ENCODE peak calls at places on chromosomes 12 and 14, in six cellular contexts. M, Q, P, F, K and R are unnamed samples.
A peak's percentile ranks its signal among the peaks of the same experiment; 100 is the strongest.

GRCh38 chr14:80110721-80111120 is 100.6 kb downstream of the DIO2 start:
- DNase-seq in F (no peak), Q (no peak), M (no peak), P (no peak), K (no peak), R (no peak)

GRCh38 chr12:6199531-6200265 is 502 bp upstream of the CD9 start:
- DNase-seq in M (peak; percentile 36), P (peak; percentile 3), K (no peak), Q (peak; percentile 40), F (no peak), R (no peak)

GRCh38 chr12:127822743-127823433 is 444.1 kb upstream of the TMEM132C start:
- DNase-seq in P (no peak), K (no peak), Q (no peak), F (peak; percentile 63), M (no peak), R (no peak)

GRCh38 chr14:95614335-95614734 is 71.9 kb upstream of the TCL1B start:
- DNase-seq in K (no peak), M (no peak), Q (no peak), F (no peak), P (no peak), R (no peak)

GRCh38 chr12:49707812-49708147 is 575 bp upstream of the FMNL3 start:
- DNase-seq in Q (no peak), P (no peak), M (no peak), F (no peak), K (no peak), R (no peak)

GRCh38 chr12:92185052-92185451 is 39.4 kb upstream of the BTG1 start:
- DNase-seq in K (no peak), P (no peak), Q (no peak), F (no peak), M (no peak), R (no peak)

GRCh38 chr14:50831704-50832130 is 755 bp upstream of the NIN start:
- DNase-seq in K (no peak), Q (peak; percentile 9), F (no peak), P (no peak), M (no peak), R (no peak)

GRCh38 chr12:46131729-46132128 is 137.1 kb downstream of the SLC38A1 start:
- DNase-seq in P (no peak), F (no peak), Q (peak; percentile 15), M (peak; percentile 21), K (no peak), R (no peak)

GRCh38 chr14:53032161-53032803 is 81.4 kb upstream of the FERMT2 start:
- DNase-seq in Q (peak; percentile 83), F (no peak), M (peak; percentile 94), K (peak; percentile 86), P (peak; percentile 5), R (peak; percentile 78)

GRCh38 chr14:100773331-100774163 is 46.9 kb downstream of the DLK1 start:
- DNase-seq in M (no peak), Q (no peak), P (no peak), F (no peak), K (no peak), R (no peak)

GRCh38 chr12:2543801-2544200 is 251.0 kb upstream of the FKBP4 start:
- DNase-seq in F (no peak), P (no peak), K (no peak), Q (no peak), M (no peak), R (no peak)

GRCh38 chr12:103928736-103929050 is 1.5 kb upstream of the HSP90B1 start:
- DNase-seq in Q (no peak), M (no peak), F (no peak), K (no peak), P (no peak), R (no peak)

GRCh38 chr14:106268013-106268727 is 741.8 kb downstream of the TMEM121 start:
- DNase-seq in Q (no peak), F (no peak), K (no peak), M (no peak), P (no peak), R (no peak)

GRCh38 chr12:2973566-2973965 is 14.4 kb downstream of the TEAD4 start:
- DNase-seq in M (no peak), Q (no peak), F (no peak), K (no peak), P (no peak), R (no peak)

GRCh38 chr14:90483551-90483950 is 86.7 kb downstream of the CALM1 start:
- DNase-seq in Q (no peak), K (no peak), P (no peak), F (no peak), M (no peak), R (no peak)

GRCh38 chr14:39185256-39186049 is 10.4 kb downstream of the PNN start:
- DNase-seq in K (no peak), M (no peak), P (no peak), F (no peak), Q (no peak), R (no peak)

GRCh38 chr12:53300187-53300586 is 692 bp downstream of the MYG1 start:
- DNase-seq in K (peak; percentile 73), M (peak; percentile 40), P (no peak), Q (peak; percentile 58), F (no peak), R (no peak)

GRCh38 chr12:14260011-14260993 is 105.2 kb upstream of the ATF7IP start:
- DNase-seq in K (peak; percentile 95), F (peak; percentile 59), Q (peak; percentile 97), P (no peak), M (peak; percentile 96), R (peak; percentile 69)

GRCh38 chr12:99649551-99649950 is 2.0 kb downstream of the GARIN6 start:
- DNase-seq in K (no peak), P (no peak), M (no peak), F (no peak), Q (no peak), R (no peak)

GRCh38 chr14:36275741-36276140 is 44.7 kb downstream of the MBIP start:
- DNase-seq in K (no peak), Q (no peak), P (no peak), F (no peak), M (no peak), R (no peak)

GRCh38 chr12:130620281-130620680 is 95.8 kb downstream of the RIMBP2 start:
- DNase-seq in F (no peak), K (no peak), P (no peak), Q (no peak), M (no peak), R (no peak)

GRCh38 chr14:99872786-99873440 is 79.7 kb downstream of the EML1 start:
- DNase-seq in F (no peak), M (no peak), K (no peak), P (no peak), Q (no peak), R (no peak)

GRCh38 chr12:131102991-131103609 is 149.4 kb downstream of the ADGRD1 start:
- DNase-seq in K (no peak), F (no peak), P (no peak), Q (no peak), M (no peak), R (no peak)

GRCh38 chr14:105267820-105268548 is 19.7 kb downstream of the BTBD6 start:
- DNase-seq in Q (no peak), M (no peak), K (no peak), P (no peak), F (no peak), R (no peak)

GRCh38 chr14:90541076-90541634 is 144.3 kb downstream of the CALM1 start:
- DNase-seq in Q (no peak), F (no peak), P (no peak), M (no peak), K (no peak), R (no peak)

GRCh38 chr12:13141686-13142085 is 38.2 kb upstream of the GSG1 start:
- DNase-seq in Q (no peak), F (no peak), M (no peak), P (no peak), K (no peak), R (no peak)

GRCh38 chr14:85573406-85573805 is 43.5 kb downstream of the FLRT2 start:
- DNase-seq in F (no peak), M (peak; percentile 23), Q (no peak), P (no peak), K (no peak), R (no peak)

GRCh38 chr12:54369597-54370217 is 5.4 kb upstream of the GPR84 start:
- DNase-seq in F (no peak), M (no peak), Q (no peak), P (no peak), K (no peak), R (no peak)

GRCh38 chr12:54370218-54370730 is 6.0 kb upstream of the GPR84 start:
- DNase-seq in K (peak; percentile 57), M (peak; percentile 81), F (no peak), Q (peak; percentile 94), P (no peak), R (no peak)

GRCh38 chr12:54368709-54369596 is 4.7 kb upstream of the GPR84 start:
- DNase-seq in P (peak; percentile 81), F (peak; percentile 62), Q (peak; percentile 93), M (peak; percentile 83), K (peak; percentile 83), R (peak; percentile 39)

GRCh38 chr12:54371328-54372112 is 7.2 kb upstream of the GPR84 start:
- DNase-seq in P (no peak), M (peak; percentile 54), F (no peak), Q (peak; percentile 85), K (no peak), R (no peak)

GRCh38 chr12:54368016-54368708 is 3.9 kb upstream of the GPR84 start:
- DNase-seq in M (no peak), F (no peak), K (no peak), Q (no peak), P (no peak), R (no peak)
- H3K4me3 ChIP-seq in M (no peak overlapping the region), F (no peak overlapping the region), K (peak overlapping the region; percentile 9), Q (no peak overlapping the region), P (peak overlapping the region; percentile 65), R (no peak overlapping the region)

DNA sequence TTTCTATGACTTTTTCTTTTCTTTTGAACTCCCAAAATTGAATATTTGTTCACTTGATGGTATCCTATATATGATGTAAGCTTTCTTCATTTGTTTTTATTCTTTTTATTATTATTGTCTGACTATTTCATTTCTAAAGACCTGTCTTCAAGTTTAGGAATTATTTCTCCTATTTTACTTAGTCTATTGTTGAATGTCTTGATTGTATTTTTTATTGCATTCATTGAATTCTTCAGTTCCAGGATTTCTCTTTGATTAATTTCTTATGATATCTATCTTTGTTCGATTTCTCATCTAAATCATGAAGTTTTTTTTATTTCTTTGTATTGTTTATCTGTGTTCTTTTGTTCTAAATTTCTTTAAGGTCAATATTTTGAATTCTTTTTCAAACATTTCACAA is 238.8 kb downstream of the TTC6 start:
- DNase-seq in K (no peak), M (no peak), Q (no peak), F (no peak), P (no peak), R (no peak)
- H3K4me3 ChIP-seq in K (no peak overlapping the region), M (no peak overlapping the region), Q (no peak overlapping the region), F (no peak overlapping the region), P (no peak overlapping the region), R (no peak overlapping the region)

GRCh38 chr12:107336705-107337104 is 243.4 kb upstream of the CRY1 start:
- DNase-seq in Q (no peak), K (no peak), P (no peak), M (no peak), F (no peak), R (no peak)
- H3K4me3 ChIP-seq in Q (no peak overlapping the region), K (no peak overlapping the region), P (no peak overlapping the region), M (no peak overlapping the region), F (no peak overlapping the region), R (no peak overlapping the region)

GRCh38 chr14:22281322-22281977 is 307.6 kb downstream of the DAD1 start:
- DNase-seq in M (no peak), F (no peak), P (no peak), K (no peak), Q (no peak), R (no peak)
- H3K4me3 ChIP-seq in M (no peak overlapping the region), F (no peak overlapping the region), P (no peak overlapping the region), K (no peak overlapping the region), Q (no peak overlapping the region), R (no peak overlapping the region)